ENCODE peak calls at places on chromosomes 16 and 17, in ten cellular contexts. One of them, this sample, is unnamed.

GRCh38 chr17:80180192-80180591 is 10.4 kb downstream of the CARD14 start:
- DNase-seq in WERI-Rb-1: no peak
- DNase-seq in AG09309: no peak
- DNase-seq in fibroblast of villous mesenchyme: no peak
- DNase-seq in A549: no peak
- DNase-seq in fibroblast of lung: no peak
- DNase-seq in kidney epithelial cell: no peak
- DNase-seq in heart right ventricle: no peak
- DNase-seq in GM23338: no peak
- DNase-seq in PC-3: no peak
- DNase-seq in this sample: no peak

GRCh38 chr16:15993946-15994665 is 44.7 kb downstream of the ABCC1 start:
- DNase-seq in WERI-Rb-1: no peak
- DNase-seq in AG09309: no peak
- DNase-seq in fibroblast of villous mesenchyme: no peak
- DNase-seq in A549: no peak
- DNase-seq in fibroblast of lung: peak; percentile 96
- DNase-seq in kidney epithelial cell: no peak
- DNase-seq in heart right ventricle: no peak
- DNase-seq in GM23338: no peak
- DNase-seq in PC-3: no peak
- DNase-seq in this sample: peak; percentile 57

GRCh38 chr16:19102187-19102872 is 11.4 kb upstream of the ITPRIPL2 start:
- DNase-seq in WERI-Rb-1: no peak
- DNase-seq in AG09309: no peak
- DNase-seq in fibroblast of villous mesenchyme: no peak
- DNase-seq in A549: no peak
- DNase-seq in fibroblast of lung: no peak
- DNase-seq in kidney epithelial cell: no peak
- DNase-seq in heart right ventricle: no peak
- DNase-seq in GM23338: no peak
- DNase-seq in PC-3: peak; percentile 53
- DNase-seq in this sample: no peak

GRCh38 chr16:48535831-48536599 is 74.0 kb downstream of the N4BP1 start:
- DNase-seq in WERI-Rb-1: peak; percentile 64
- DNase-seq in AG09309: no peak
- DNase-seq in fibroblast of villous mesenchyme: peak; percentile 86
- DNase-seq in A549: no peak
- DNase-seq in fibroblast of lung: peak; percentile 26
- DNase-seq in kidney epithelial cell: no peak
- DNase-seq in heart right ventricle: peak; percentile 75
- DNase-seq in GM23338: peak; percentile 36
- DNase-seq in PC-3: no peak
- DNase-seq in this sample: peak; percentile 74

GRCh38 chr16:2022723-2023097 is 3.1 kb downstream of the NPW start:
- DNase-seq in WERI-Rb-1: peak; percentile 38
- DNase-seq in AG09309: no peak
- DNase-seq in fibroblast of villous mesenchyme: peak; percentile 81
- DNase-seq in A549: peak; percentile 89
- DNase-seq in fibroblast of lung: peak; percentile 68
- DNase-seq in kidney epithelial cell: no peak
- DNase-seq in heart right ventricle: peak; percentile 33
- DNase-seq in GM23338: peak; percentile 82
- DNase-seq in PC-3: peak; percentile 43
- DNase-seq in this sample: peak; percentile 62

GRCh38 chr17:57603978-57604377 is 141.1 kb downstream of the CCDC182 start:
- DNase-seq in WERI-Rb-1: no peak
- DNase-seq in AG09309: no peak
- DNase-seq in fibroblast of villous mesenchyme: no peak
- DNase-seq in A549: no peak
- DNase-seq in fibroblast of lung: no peak
- DNase-seq in kidney epithelial cell: no peak
- DNase-seq in heart right ventricle: no peak
- DNase-seq in GM23338: no peak
- DNase-seq in PC-3: no peak
- DNase-seq in this sample: no peak

GRCh38 chr16:85523602-85524364 is 89.3 kb upstream of the GSE1 start:
- DNase-seq in WERI-Rb-1: no peak
- DNase-seq in AG09309: no peak
- DNase-seq in fibroblast of villous mesenchyme: peak; percentile 72
- DNase-seq in A549: no peak
- DNase-seq in fibroblast of lung: peak; percentile 46
- DNase-seq in kidney epithelial cell: no peak
- DNase-seq in heart right ventricle: peak; percentile 72
- DNase-seq in GM23338: peak; percentile 65
- DNase-seq in PC-3: no peak
- DNase-seq in this sample: peak; percentile 34

GRCh38 chr17:68320311-68320865 is 29.1 kb downstream of the ARSG start:
- DNase-seq in WERI-Rb-1: no peak
- DNase-seq in AG09309: no peak
- DNase-seq in fibroblast of villous mesenchyme: no peak
- DNase-seq in A549: no peak
- DNase-seq in fibroblast of lung: no peak
- DNase-seq in kidney epithelial cell: no peak
- DNase-seq in heart right ventricle: no peak
- DNase-seq in GM23338: peak; percentile 46
- DNase-seq in PC-3: no peak
- DNase-seq in this sample: no peak

GRCh38 chr16:3740186-3740585 is 22.9 kb upstream of the TRAP1 start:
- DNase-seq in WERI-Rb-1: no peak
- DNase-seq in AG09309: no peak
- DNase-seq in fibroblast of villous mesenchyme: no peak
- DNase-seq in A549: no peak
- DNase-seq in fibroblast of lung: no peak
- DNase-seq in kidney epithelial cell: no peak
- DNase-seq in heart right ventricle: no peak
- DNase-seq in GM23338: no peak
- DNase-seq in PC-3: no peak
- DNase-seq in this sample: no peak

GRCh38 chr17:82911822-82912221 is 72.0 kb upstream of the ZNF750 start:
- DNase-seq in WERI-Rb-1: no peak
- DNase-seq in AG09309: no peak
- DNase-seq in fibroblast of villous mesenchyme: no peak
- DNase-seq in A549: no peak
- DNase-seq in fibroblast of lung: no peak
- DNase-seq in kidney epithelial cell: no peak
- DNase-seq in heart right ventricle: no peak
- DNase-seq in GM23338: no peak
- DNase-seq in PC-3: no peak
- DNase-seq in this sample: no peak
- TF ChIP-seq CTCF in WERI-Rb-1: no peak
- TF ChIP-seq CTCF in AG09309: no peak
- TF ChIP-seq CTCF in fibroblast of villous mesenchyme: no peak
- TF ChIP-seq CTCF in A549: no peak
- TF ChIP-seq CTCF in fibroblast of lung: no peak
- TF ChIP-seq CTCF in kidney epithelial cell: no peak
- TF ChIP-seq CTCF in heart right ventricle: no peak
- TF ChIP-seq CTCF in GM23338: no peak
- TF ChIP-seq CTCF in PC-3: no peak
- TF ChIP-seq CTCF in this sample: no peak

DNA sequence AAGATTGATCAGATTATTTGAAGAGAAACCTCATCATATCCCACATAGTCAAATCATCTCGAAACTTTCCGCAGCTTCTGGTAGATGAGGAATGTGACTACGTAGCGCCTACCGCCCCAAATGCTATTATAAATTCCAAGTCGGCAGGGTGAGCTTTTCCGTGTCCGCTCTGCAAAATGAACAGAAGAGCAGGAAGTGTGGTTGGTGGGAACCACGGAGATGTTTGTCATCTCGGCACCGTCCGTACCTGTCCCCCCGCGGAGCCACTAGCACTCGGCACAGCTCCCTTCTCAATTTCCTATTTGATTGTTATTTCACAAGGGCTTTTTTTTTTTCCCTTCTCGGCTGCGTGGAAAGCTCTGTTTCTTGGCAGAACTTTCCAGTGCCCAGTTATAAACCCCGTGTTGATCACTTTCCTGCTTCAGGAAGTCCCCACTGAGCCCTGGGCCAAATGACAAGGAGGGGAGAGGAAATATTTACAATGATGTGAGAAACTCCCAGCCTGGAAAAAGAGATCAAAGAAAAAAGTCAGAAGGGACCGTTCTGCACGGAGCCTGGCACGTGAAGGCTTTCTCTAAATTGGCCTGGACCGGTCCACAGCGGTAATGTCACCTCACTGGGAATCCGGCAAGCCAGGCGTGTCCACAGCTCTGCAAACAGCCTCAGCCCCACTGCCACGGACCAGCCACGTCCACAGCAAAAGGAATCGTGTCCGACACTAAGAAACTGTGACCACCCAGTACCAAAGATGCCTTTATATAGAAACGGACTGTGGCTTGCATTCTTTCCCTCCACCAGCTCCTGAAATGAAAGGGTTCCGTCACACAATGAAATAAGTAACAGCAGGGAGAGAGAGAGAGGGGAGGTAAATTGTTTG is 65.0 kb downstream of the MRM3 start:
- DNase-seq in WERI-Rb-1: no peak
- DNase-seq in AG09309: no peak
- DNase-seq in fibroblast of villous mesenchyme: peak; percentile 71
- DNase-seq in A549: no peak
- DNase-seq in fibroblast of lung: peak; percentile 47
- DNase-seq in kidney epithelial cell: no peak
- DNase-seq in heart right ventricle: no peak
- DNase-seq in GM23338: no peak
- DNase-seq in PC-3: peak; percentile 17
- DNase-seq in this sample: peak; percentile 11
- H3K4me3 ChIP-seq in WERI-Rb-1: no peak overlapping the region
- H3K4me3 ChIP-seq in AG09309: no peak overlapping the region
- H3K4me3 ChIP-seq in fibroblast of villous mesenchyme: peak overlapping the region; percentile 16
- H3K4me3 ChIP-seq in A549: no peak overlapping the region
- H3K4me3 ChIP-seq in fibroblast of lung: peak overlapping the region; percentile 54
- H3K4me3 ChIP-seq in kidney epithelial cell: peak overlapping the region; percentile 4
- H3K4me3 ChIP-seq in heart right ventricle: peak overlapping the region; percentile 7
- H3K4me3 ChIP-seq in GM23338: no peak overlapping the region
- H3K4me3 ChIP-seq in PC-3: peak overlapping the region; percentile 48
- H3K4me3 ChIP-seq in this sample: no peak overlapping the region

DNA sequence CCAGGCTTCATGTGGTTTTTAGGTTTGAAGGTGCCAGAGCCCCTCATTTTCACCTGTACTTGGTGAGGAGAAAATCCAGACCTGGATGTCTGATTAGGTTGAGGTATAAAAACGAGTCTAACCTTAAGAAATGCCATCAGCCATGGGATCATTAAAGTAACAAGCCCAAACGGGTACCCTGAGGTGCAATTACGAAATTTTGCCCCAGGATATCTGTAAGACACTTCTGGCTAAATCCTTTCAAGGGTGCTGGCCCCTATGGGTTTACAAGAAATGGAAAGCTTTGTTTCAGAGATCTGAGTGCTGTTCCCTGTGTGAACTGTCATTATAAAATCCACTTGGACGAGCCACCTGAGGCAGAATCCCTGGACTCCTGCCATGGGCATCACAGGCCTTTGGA is 19.8 kb downstream of the ADAT1 start:
- DNase-seq in WERI-Rb-1: no peak
- DNase-seq in AG09309: no peak
- DNase-seq in fibroblast of villous mesenchyme: no peak
- DNase-seq in A549: no peak
- DNase-seq in fibroblast of lung: no peak
- DNase-seq in kidney epithelial cell: no peak
- DNase-seq in heart right ventricle: no peak
- DNase-seq in GM23338: no peak
- DNase-seq in PC-3: no peak
- DNase-seq in this sample: no peak
- TF ChIP-seq CTCF in WERI-Rb-1: no peak
- TF ChIP-seq CTCF in AG09309: no peak
- TF ChIP-seq CTCF in fibroblast of villous mesenchyme: no peak
- TF ChIP-seq CTCF in A549: no peak
- TF ChIP-seq CTCF in fibroblast of lung: no peak
- TF ChIP-seq CTCF in kidney epithelial cell: no peak
- TF ChIP-seq CTCF in heart right ventricle: no peak
- TF ChIP-seq CTCF in GM23338: no peak
- TF ChIP-seq CTCF in PC-3: no peak
- TF ChIP-seq CTCF in this sample: no peak

GRCh38 chr16:75086281-75086680 is 30.3 kb downstream of the LDHD start:
- DNase-seq in WERI-Rb-1: no peak
- DNase-seq in AG09309: no peak
- DNase-seq in fibroblast of villous mesenchyme: peak; percentile 39
- DNase-seq in A549: no peak
- DNase-seq in fibroblast of lung: peak; percentile 58
- DNase-seq in kidney epithelial cell: no peak
- DNase-seq in heart right ventricle: no peak
- DNase-seq in GM23338: no peak
- DNase-seq in PC-3: no peak
- DNase-seq in this sample: peak; percentile 20

GRCh38 chr16:75088934-75089333 is 27.6 kb downstream of the LDHD start:
- DNase-seq in WERI-Rb-1: no peak
- DNase-seq in AG09309: no peak
- DNase-seq in fibroblast of villous mesenchyme: no peak
- DNase-seq in A549: no peak
- DNase-seq in fibroblast of lung: no peak
- DNase-seq in kidney epithelial cell: no peak
- DNase-seq in heart right ventricle: no peak
- DNase-seq in GM23338: no peak
- DNase-seq in PC-3: no peak
- DNase-seq in this sample: no peak

GRCh38 chr16:75088226-75088625 is 28.4 kb downstream of the LDHD start:
- DNase-seq in WERI-Rb-1: no peak
- DNase-seq in AG09309: no peak
- DNase-seq in fibroblast of villous mesenchyme: no peak
- DNase-seq in A549: no peak
- DNase-seq in fibroblast of lung: no peak
- DNase-seq in kidney epithelial cell: no peak
- DNase-seq in heart right ventricle: no peak
- DNase-seq in GM23338: no peak
- DNase-seq in PC-3: no peak
- DNase-seq in this sample: peak; percentile 31

GRCh38 chr16:75085556-75085955 is 31.0 kb downstream of the LDHD start:
- DNase-seq in WERI-Rb-1: no peak
- DNase-seq in AG09309: peak; percentile 55
- DNase-seq in fibroblast of villous mesenchyme: peak; percentile 93
- DNase-seq in A549: no peak
- DNase-seq in fibroblast of lung: no peak
- DNase-seq in kidney epithelial cell: no peak
- DNase-seq in heart right ventricle: no peak
- DNase-seq in GM23338: no peak
- DNase-seq in PC-3: no peak
- DNase-seq in this sample: no peak

DNA sequence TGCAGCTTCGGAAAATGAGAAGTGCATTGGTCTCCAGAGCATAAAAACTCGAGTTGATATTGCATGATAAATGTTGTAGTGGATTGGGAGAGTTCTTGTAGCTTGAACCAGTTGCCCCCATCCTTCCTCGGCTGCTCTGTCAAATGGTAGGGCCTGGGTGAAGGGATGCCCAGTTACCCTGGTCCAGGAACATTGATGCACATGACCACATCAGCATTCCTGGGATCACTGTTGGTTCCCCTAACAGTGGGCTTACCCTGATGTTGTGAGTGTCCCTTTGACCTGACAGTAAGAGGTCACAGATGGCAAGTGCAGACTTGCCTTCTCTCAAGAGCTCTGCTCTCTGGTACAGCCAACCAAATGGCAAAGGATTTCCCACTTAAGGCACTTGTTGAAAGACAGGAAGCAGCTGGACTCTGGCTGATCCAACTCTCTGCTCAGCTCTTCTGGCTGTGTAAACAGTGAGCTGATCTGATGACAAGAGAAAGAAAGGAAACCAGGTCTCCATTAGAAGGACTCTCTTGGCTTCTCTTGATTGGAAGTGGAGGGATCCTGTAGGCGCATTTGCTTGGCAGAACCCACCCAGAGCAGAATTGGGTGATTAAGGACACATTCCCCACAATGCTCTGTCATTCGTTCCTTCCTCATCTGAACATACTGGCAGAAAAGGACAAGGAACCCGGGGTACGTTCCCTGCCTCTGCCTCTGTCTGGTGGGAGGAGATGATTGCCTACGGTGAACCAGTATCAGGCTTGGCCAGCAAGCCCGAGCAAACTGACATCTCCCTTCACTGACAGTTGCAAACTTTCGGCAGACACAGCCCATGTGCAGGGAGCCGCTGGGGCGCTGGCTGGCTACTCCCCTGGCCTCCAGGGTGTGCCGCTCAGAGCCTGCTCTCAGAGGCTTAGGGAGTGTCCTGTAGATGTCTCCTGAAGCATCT is 29.3 kb downstream of the LDHD start:
- DNase-seq in WERI-Rb-1: peak; percentile 76
- DNase-seq in AG09309: no peak
- DNase-seq in fibroblast of villous mesenchyme: peak; percentile 96
- DNase-seq in A549: no peak
- DNase-seq in fibroblast of lung: peak; percentile 45
- DNase-seq in kidney epithelial cell: no peak
- DNase-seq in heart right ventricle: peak; percentile 47
- DNase-seq in GM23338: no peak
- DNase-seq in PC-3: no peak
- DNase-seq in this sample: peak; percentile 89
- H3K4me3 ChIP-seq in WERI-Rb-1: peak overlapping the region; percentile 8
- H3K4me3 ChIP-seq in AG09309: no peak overlapping the region
- H3K4me3 ChIP-seq in fibroblast of villous mesenchyme: peak overlapping the region; percentile 38
- H3K4me3 ChIP-seq in A549: no peak overlapping the region
- H3K4me3 ChIP-seq in fibroblast of lung: peak overlapping the region; percentile 50
- H3K4me3 ChIP-seq in kidney epithelial cell: no peak overlapping the region
- H3K4me3 ChIP-seq in heart right ventricle: no peak overlapping the region
- H3K4me3 ChIP-seq in GM23338: no peak overlapping the region
- H3K4me3 ChIP-seq in PC-3: no peak overlapping the region
- H3K4me3 ChIP-seq in this sample: peak overlapping the region; percentile 32

This sample was measured in fibroblast of pulmonary artery.